ENCODE peak calls at places on chromosomes 7 and 10, in six cellular contexts. U is ascending aorta; T is neural progenitor cell; Y is H1; H is Jurkat, Clone E6-1; M is body of pancreas. L is an unnamed sample.

GRCh38 chr10:119509909-119510451 is 32.5 kb downstream of the RGS10 start:
- DNase-seq in M (no peak), Y (no peak), U (peak), T (no peak), H (no peak), L (no peak)

GRCh38 chr7:31512166-31512565 is 1.7 kb upstream of the ITPRID1 start:
- DNase-seq in M (no peak), H (no peak), T (no peak), U (no peak), Y (no peak), L (no peak)

GRCh38 chr7:101913876-101914275 is 96.5 kb downstream of the CUX1 start:
- DNase-seq in M (no peak), U (no peak), T (no peak), Y (no peak), H (no peak), L (no peak)

GRCh38 chr10:125144693-125145623 is 15.4 kb downstream of the CTBP2 start:
- DNase-seq in T (peak), H (no peak), Y (no peak), U (no peak), M (no peak), L (no peak)

GRCh38 chr10:6204341-6205191 is 1.8 kb downstream of the PFKFB3 start:
- DNase-seq in Y (no peak), M (peak), H (no peak), T (peak), U (peak), L (no peak)

GRCh38 chr7:44761207-44762161 is 12.8 kb downstream of the ZMIZ2 start:
- DNase-seq in T (no peak), M (no peak), Y (no peak), H (no peak), U (no peak), L (no peak)

GRCh38 chr10:102119417-102120141 is 589 bp downstream of the LDB1 start:
- DNase-seq in U (peak), T (peak), M (peak), H (peak), Y (no peak), L (peak)

GRCh38 chr7:65216469-65216868 is 157.2 kb upstream of the ZNF92 start:
- DNase-seq in M (peak), T (peak), H (peak), Y (peak), U (no peak), L (peak)

GRCh38 chr10:106401161-106401560 is 763.3 kb downstream of the SORCS1 start:
- DNase-seq in U (no peak), M (no peak), T (no peak), H (no peak), Y (no peak), L (no peak)

GRCh38 chr10:15370741-15371701 is at the start of gene FAM171A1:
- DNase-seq in H (no peak), M (peak), Y (no peak), T (peak), U (peak), L (peak)

GRCh38 chr7:55130079-55130476 is 111.3 kb downstream of the EGFR start:
- DNase-seq in M (no peak), H (no peak), U (no peak), T (peak), Y (no peak), L (no peak)

GRCh38 chr7:55129409-55130078 is 110.7 kb downstream of the EGFR start:
- DNase-seq in Y (no peak), U (no peak), H (no peak), T (no peak), M (no peak), L (no peak)

GRCh38 chr7:55128693-55129394 is 110.0 kb downstream of the EGFR start:
- DNase-seq in T (peak), H (no peak), M (no peak), Y (no peak), U (no peak), L (no peak)

GRCh38 chr7:55131421-55131929 is 112.7 kb downstream of the EGFR start:
- DNase-seq in U (no peak), H (no peak), T (peak), Y (no peak), M (no peak), L (no peak)

GRCh38 chr7:55130554-55131198 is 111.9 kb downstream of the EGFR start:
- DNase-seq in Y (no peak), M (no peak), U (peak), T (peak), H (peak), L (no peak)
- H3K4me3 ChIP-seq in Y (no peak), M (no peak), U (peak), T (no peak), H (no peak), L (no peak)

DNA sequence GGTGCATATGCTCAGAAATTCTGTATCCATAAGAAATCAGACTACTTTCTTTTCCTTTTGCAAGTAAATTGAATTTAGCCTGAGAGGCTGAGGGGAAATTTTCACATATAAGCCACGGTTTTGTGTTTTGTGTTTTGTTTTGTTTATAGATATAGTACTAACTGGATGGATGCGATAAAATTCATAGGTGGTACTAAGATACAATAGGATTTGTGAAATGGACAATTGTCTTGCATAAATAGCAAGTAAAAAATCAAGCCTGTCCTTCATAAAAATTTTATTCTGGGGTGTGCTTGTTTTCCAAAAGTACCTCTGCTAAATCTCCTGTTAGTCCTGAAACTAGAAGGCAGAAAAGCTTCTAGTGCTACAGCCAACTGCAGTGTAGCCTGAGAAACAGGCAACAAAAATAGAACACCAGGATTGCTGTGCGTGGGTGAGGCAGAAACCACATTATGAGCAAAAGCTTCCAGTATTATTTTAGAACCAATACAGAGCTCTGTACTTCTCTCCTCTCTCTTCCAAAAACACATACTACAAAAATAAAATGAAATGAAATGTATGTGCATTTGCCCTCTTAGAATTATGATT is 634 bp upstream of the HDAC9 start:
- DNase-seq in T (no peak), H (no peak), M (no peak), U (no peak), Y (no peak), L (no peak)
- H3K4me3 ChIP-seq in T (peak), H (no peak), M (peak), U (peak), Y (peak), L (no peak)

DNA sequence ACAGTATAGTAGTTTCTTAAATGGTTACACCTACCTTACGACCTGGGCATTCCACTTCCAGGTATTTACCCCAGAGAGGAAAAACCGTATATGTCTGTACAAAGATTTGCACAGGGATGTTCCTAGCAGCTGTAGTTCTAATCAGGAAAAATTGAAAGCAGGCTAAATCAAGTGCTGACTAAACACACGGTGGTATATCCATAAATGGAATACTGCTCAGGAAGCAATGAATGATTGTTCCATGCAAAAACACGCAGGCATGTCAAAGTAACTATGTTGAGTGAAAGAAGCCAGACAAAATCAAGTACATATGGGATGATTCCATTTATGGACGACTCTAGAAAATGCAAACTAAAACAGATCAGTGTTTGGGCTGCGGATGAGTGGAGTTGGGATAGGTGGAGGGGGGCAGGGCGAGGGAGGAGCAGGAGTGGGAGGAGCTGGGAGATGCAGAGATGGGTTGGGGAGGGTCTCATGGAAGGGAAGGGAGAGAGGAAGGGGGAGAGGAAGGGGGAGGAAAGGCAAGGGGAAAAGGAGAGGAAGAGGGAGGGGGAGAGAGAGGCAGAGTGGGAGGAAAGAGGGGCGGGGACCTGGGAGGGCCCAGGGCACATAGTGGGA is 484 bp upstream of the MSRB2 start:
- DNase-seq in Y (no peak), T (no peak), M (no peak), H (no peak), U (no peak), L (no peak)
- H3K4me3 ChIP-seq in Y (no peak), T (no peak), M (peak), H (no peak), U (peak), L (peak)

GRCh38 chr7:155556725-155557124 is 10.4 kb upstream of the CNPY1 start:
- DNase-seq in M (no peak), H (no peak), U (no peak), T (no peak), Y (no peak), L (no peak)
- H3K4me3 ChIP-seq in M (no peak), H (no peak), U (no peak), T (no peak), Y (no peak), L (no peak)

GRCh38 chr7:135662123-135662372 is 266 bp upstream of the STMP1 start:
- DNase-seq in U (no peak), T (no peak), H (no peak), M (no peak), Y (no peak), L (no peak)

GRCh38 chr7:135666156-135666555 is 3.8 kb downstream of the STMP1 start:
- DNase-seq in U (no peak), T (no peak), M (no peak), Y (no peak), H (no peak), L (no peak)

GRCh38 chr7:135662373-135663114 is at the start of gene STMP1:
- DNase-seq in M (peak), Y (peak), T (peak), H (peak), U (peak), L (peak)

GRCh38 chr7:135665072-135665471 is 2.8 kb downstream of the STMP1 start:
- DNase-seq in T (no peak), Y (no peak), H (no peak), U (no peak), M (no peak), L (no peak)

DNA sequence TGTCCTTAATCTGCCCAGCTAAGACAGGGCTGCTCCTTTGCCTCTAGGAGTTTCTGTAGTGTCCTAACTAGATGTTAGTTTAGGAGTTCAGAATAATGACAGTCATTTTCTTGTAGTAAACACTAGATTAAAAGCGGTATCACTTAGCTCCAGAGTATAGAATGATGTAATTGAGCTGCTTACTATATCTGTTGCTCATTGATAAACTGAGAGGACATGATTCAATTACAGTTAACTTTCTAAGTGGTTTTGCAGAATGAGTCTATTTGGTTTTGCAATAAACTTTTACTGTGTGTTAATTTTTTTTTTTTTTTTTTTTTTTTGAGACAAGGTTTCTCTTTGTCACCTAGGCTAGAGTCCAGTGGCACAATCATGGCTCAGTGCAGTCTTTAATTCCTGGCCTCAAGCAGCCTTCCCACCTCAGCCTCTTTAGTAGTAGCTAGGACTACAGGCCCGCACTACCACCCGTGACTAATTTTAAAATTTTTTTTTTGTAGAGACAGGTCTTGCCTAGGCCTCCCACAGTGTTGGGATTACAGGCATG is 1.8 kb downstream of the STMP1 start:
- DNase-seq in Y (no peak), T (no peak), U (no peak), M (no peak), H (no peak), L (no peak)
- H3K4me3 ChIP-seq in Y (no peak), T (no peak), U (peak), M (no peak), H (no peak), L (no peak)

GRCh38 chr10:86113983-86114382 is 252.6 kb downstream of the GRID1 start:
- DNase-seq in M (no peak), T (no peak), Y (no peak), U (no peak), H (no peak), L (no peak)
- H3K4me3 ChIP-seq in M (no peak), T (no peak), Y (no peak), U (no peak), H (no peak), L (no peak)

DNA sequence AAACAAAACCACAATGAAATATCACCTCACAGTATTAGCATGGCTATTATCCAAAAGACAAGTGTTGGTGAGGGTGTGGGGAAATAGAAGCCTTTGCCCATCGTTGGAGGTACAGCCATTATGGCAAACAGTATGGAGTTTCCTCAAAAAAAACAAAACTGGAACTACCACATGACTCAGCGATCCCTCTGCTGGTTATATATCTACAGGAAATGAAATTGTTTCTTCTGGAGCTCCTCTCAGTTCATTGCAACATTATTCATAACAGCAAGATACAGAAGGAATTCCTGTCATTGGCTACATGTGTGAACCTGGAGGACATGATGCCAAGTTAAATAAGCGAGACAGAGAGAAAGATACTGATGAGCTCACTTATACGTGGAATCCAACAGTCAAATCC is 2.4 kb upstream of the UBE3C start:
- DNase-seq in U (no peak), Y (no peak), M (no peak), H (peak), T (no peak), L (no peak)
- H3K4me3 ChIP-seq in U (no peak), Y (no peak), M (no peak), H (no peak), T (no peak), L (no peak)

DNA sequence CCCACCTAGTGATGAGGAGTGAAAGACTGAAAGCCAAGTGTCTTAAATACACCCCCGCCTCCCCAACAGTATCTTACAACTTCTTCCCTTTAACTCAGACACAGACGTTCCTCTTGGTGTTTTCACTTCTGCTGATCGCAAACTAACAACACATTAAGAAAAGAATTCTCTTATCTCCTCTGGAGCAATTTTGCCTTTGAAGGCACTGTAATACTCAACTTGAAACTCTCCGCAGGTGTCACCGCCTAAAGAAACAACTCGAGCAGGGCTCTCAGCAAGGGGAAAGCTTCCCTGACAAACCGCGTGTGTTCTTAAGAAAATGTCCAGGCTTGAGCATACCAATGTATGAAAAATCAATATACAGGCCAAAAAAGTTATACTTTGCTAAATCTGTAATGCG is 445 bp downstream of the SEMA3C start:
- DNase-seq in T (peak), M (no peak), U (no peak), Y (no peak), H (no peak), L (no peak)
- H3K4me3 ChIP-seq in T (peak), M (no peak), U (peak), Y (peak), H (no peak), L (no peak)

GRCh38 chr10:36636285-36636839 is 489.0 kb upstream of the ANKRD30A start:
- DNase-seq in U (no peak), T (no peak), M (no peak), Y (no peak), H (no peak), L (no peak)

GRCh38 chr10:36640626-36641025 is 484.8 kb upstream of the ANKRD30A start:
- DNase-seq in T (no peak), M (no peak), U (no peak), Y (no peak), H (no peak), L (no peak)

GRCh38 chr10:36638461-36638860 is 486.9 kb upstream of the ANKRD30A start:
- DNase-seq in H (no peak), U (no peak), M (no peak), Y (no peak), T (no peak), L (no peak)

GRCh38 chr10:36634916-36635315 is 490.5 kb upstream of the ANKRD30A start:
- DNase-seq in U (no peak), Y (no peak), T (no peak), M (no peak), H (no peak), L (no peak)

GRCh38 chr10:36636879-36637278 is 488.5 kb upstream of the ANKRD30A start:
- DNase-seq in Y (no peak), M (no peak), U (no peak), H (no peak), T (no peak), L (no peak)
- H3K4me3 ChIP-seq in Y (no peak), M (no peak), U (no peak), H (no peak), T (no peak), L (no peak)

GRCh38 chr10:17349717-17350116 is 104.7 kb downstream of the ST8SIA6 start:
- DNase-seq in M (no peak), U (no peak), Y (no peak), H (no peak), T (no peak), L (no peak)
- H3K4me3 ChIP-seq in M (no peak), U (no peak), Y (no peak), H (no peak), T (no peak), L (no peak)

L was measured in CD4-positive, alpha-beta memory T cell.